ENCODE peak calls at places on chromosomes 7 and 10, in nine cellular contexts. One of them, this sample, is unnamed.

GRCh38 chr7:95395755-95396135 is 430 bp downstream of the PON3 start:
- DNase-seq in mucosa of descending colon: no peak
- DNase-seq in tibial nerve: no peak
- DNase-seq in kidney: no peak
- DNase-seq in AG10803: no peak
- DNase-seq in Calu3: no peak
- DNase-seq in PC-9: no peak
- DNase-seq in B cell: no peak
- DNase-seq in breast epithelium: no peak
- DNase-seq in this sample: no peak

GRCh38 chr7:120735791-120736190 is 122.2 kb downstream of the TSPAN12 start:
- DNase-seq in mucosa of descending colon: no peak
- DNase-seq in tibial nerve: no peak
- DNase-seq in kidney: no peak
- DNase-seq in AG10803: no peak
- DNase-seq in Calu3: no peak
- DNase-seq in PC-9: no peak
- DNase-seq in B cell: no peak
- DNase-seq in breast epithelium: no peak
- DNase-seq in this sample: no peak

GRCh38 chr10:101050206-101051069 is 11.4 kb upstream of the KAZALD1 start:
- DNase-seq in mucosa of descending colon: peak; percentile 70
- DNase-seq in tibial nerve: no peak
- DNase-seq in kidney: peak; percentile 80
- DNase-seq in AG10803: peak; percentile 34
- DNase-seq in Calu3: peak; percentile 83
- DNase-seq in PC-9: peak; percentile 67
- DNase-seq in B cell: peak; percentile 65
- DNase-seq in breast epithelium: peak; percentile 75
- DNase-seq in this sample: peak; percentile 87

GRCh38 chr7:26326211-26326610 is 34.5 kb downstream of the SNX10 start:
- DNase-seq in mucosa of descending colon: no peak
- DNase-seq in tibial nerve: no peak
- DNase-seq in kidney: no peak
- DNase-seq in AG10803: no peak
- DNase-seq in Calu3: no peak
- DNase-seq in PC-9: no peak
- DNase-seq in B cell: no peak
- DNase-seq in breast epithelium: no peak
- DNase-seq in this sample: no peak

GRCh38 chr10:69232736-69233135 is 12.6 kb downstream of the HKDC1 start:
- DNase-seq in mucosa of descending colon: peak; percentile 83
- DNase-seq in tibial nerve: no peak
- DNase-seq in kidney: no peak
- DNase-seq in AG10803: no peak
- DNase-seq in Calu3: no peak
- DNase-seq in PC-9: peak; percentile 67
- DNase-seq in B cell: no peak
- DNase-seq in breast epithelium: no peak
- DNase-seq in this sample: no peak

GRCh38 chr10:114768394-114768786 is 53.2 kb upstream of the FHIP2A start:
- DNase-seq in mucosa of descending colon: no peak
- DNase-seq in tibial nerve: no peak
- DNase-seq in kidney: no peak
- DNase-seq in AG10803: no peak
- DNase-seq in Calu3: no peak
- DNase-seq in PC-9: no peak
- DNase-seq in B cell: no peak
- DNase-seq in breast epithelium: no peak
- DNase-seq in this sample: no peak

GRCh38 chr10:6148251-6148691 is 54.5 kb upstream of the PFKFB3 start:
- DNase-seq in mucosa of descending colon: no peak
- DNase-seq in tibial nerve: no peak
- DNase-seq in kidney: no peak
- DNase-seq in AG10803: no peak
- DNase-seq in Calu3: no peak
- DNase-seq in PC-9: no peak
- DNase-seq in B cell: no peak
- DNase-seq in breast epithelium: no peak
- DNase-seq in this sample: no peak

GRCh38 chr10:48932831-48933670 is 6.6 kb downstream of the LRRC18 start:
- DNase-seq in mucosa of descending colon: no peak
- DNase-seq in tibial nerve: no peak
- DNase-seq in kidney: no peak
- DNase-seq in AG10803: peak; percentile 16
- DNase-seq in Calu3: no peak
- DNase-seq in PC-9: no peak
- DNase-seq in B cell: no peak
- DNase-seq in breast epithelium: no peak
- DNase-seq in this sample: no peak

GRCh38 chr10:70918851-70919530 is 30.6 kb upstream of the PCBD1 start:
- DNase-seq in mucosa of descending colon: peak; percentile 58
- DNase-seq in tibial nerve: no peak
- DNase-seq in kidney: peak; percentile 52
- DNase-seq in AG10803: no peak
- DNase-seq in Calu3: no peak
- DNase-seq in PC-9: no peak
- DNase-seq in B cell: no peak
- DNase-seq in breast epithelium: no peak
- DNase-seq in this sample: no peak

GRCh38 chr10:60893231-60893630 is 50.8 kb downstream of the RHOBTB1 start:
- DNase-seq in mucosa of descending colon: no peak
- DNase-seq in tibial nerve: no peak
- DNase-seq in kidney: no peak
- DNase-seq in AG10803: no peak
- DNase-seq in Calu3: no peak
- DNase-seq in PC-9: no peak
- DNase-seq in B cell: no peak
- DNase-seq in breast epithelium: no peak
- DNase-seq in this sample: no peak

GRCh38 chr7:41578700-41579099 is 124.2 kb downstream of the INHBA start:
- DNase-seq in mucosa of descending colon: no peak
- DNase-seq in tibial nerve: no peak
- DNase-seq in kidney: no peak
- DNase-seq in AG10803: no peak
- DNase-seq in Calu3: no peak
- DNase-seq in PC-9: no peak
- DNase-seq in B cell: no peak
- DNase-seq in breast epithelium: no peak
- DNase-seq in this sample: no peak

GRCh38 chr7:22205631-22206030 is 151.3 kb downstream of the RAPGEF5 start:
- DNase-seq in mucosa of descending colon: no peak
- DNase-seq in tibial nerve: no peak
- DNase-seq in kidney: no peak
- DNase-seq in AG10803: no peak
- DNase-seq in Calu3: no peak
- DNase-seq in PC-9: no peak
- DNase-seq in B cell: no peak
- DNase-seq in breast epithelium: no peak
- DNase-seq in this sample: no peak

GRCh38 chr7:148738737-148739535 is 40.2 kb downstream of the CUL1 start:
- DNase-seq in mucosa of descending colon: no peak
- DNase-seq in tibial nerve: no peak
- DNase-seq in kidney: no peak
- DNase-seq in AG10803: no peak
- DNase-seq in Calu3: no peak
- DNase-seq in PC-9: no peak
- DNase-seq in B cell: no peak
- DNase-seq in breast epithelium: no peak
- DNase-seq in this sample: no peak

GRCh38 chr10:24721254-24722106 is 2.2 kb downstream of the ARHGAP21 start:
- DNase-seq in mucosa of descending colon: peak; percentile 66
- DNase-seq in tibial nerve: no peak
- DNase-seq in kidney: peak; percentile 81
- DNase-seq in AG10803: peak; percentile 28
- DNase-seq in Calu3: peak; percentile 36
- DNase-seq in PC-9: peak; percentile 34
- DNase-seq in B cell: no peak
- DNase-seq in breast epithelium: peak; percentile 54
- DNase-seq in this sample: no peak

GRCh38 chr10:68348265-68348741 is 15.6 kb upstream of the PBLD start:
- DNase-seq in mucosa of descending colon: no peak
- DNase-seq in tibial nerve: no peak
- DNase-seq in kidney: no peak
- DNase-seq in AG10803: peak; percentile 54
- DNase-seq in Calu3: peak; percentile 56
- DNase-seq in PC-9: peak; percentile 38
- DNase-seq in B cell: peak; percentile 60
- DNase-seq in breast epithelium: no peak
- DNase-seq in this sample: peak; percentile 41

GRCh38 chr10:19048479-19048878 is at the start of gene MALRD1:
- DNase-seq in mucosa of descending colon: no peak
- DNase-seq in tibial nerve: no peak
- DNase-seq in kidney: no peak
- DNase-seq in AG10803: no peak
- DNase-seq in Calu3: no peak
- DNase-seq in PC-9: no peak
- DNase-seq in B cell: no peak
- DNase-seq in breast epithelium: no peak
- DNase-seq in this sample: no peak

GRCh38 chr10:86344714-86345161 is 21.9 kb downstream of the GRID1 start:
- DNase-seq in mucosa of descending colon: peak; percentile 21
- DNase-seq in tibial nerve: no peak
- DNase-seq in kidney: peak; percentile 54
- DNase-seq in AG10803: no peak
- DNase-seq in Calu3: peak; percentile 16
- DNase-seq in PC-9: no peak
- DNase-seq in B cell: no peak
- DNase-seq in breast epithelium: no peak
- DNase-seq in this sample: no peak

GRCh38 chr10:134205-134742 is 981 bp upstream of the ZMYND11 start:
- DNase-seq in mucosa of descending colon: no peak
- DNase-seq in tibial nerve: no peak
- DNase-seq in kidney: no peak
- DNase-seq in AG10803: no peak
- DNase-seq in Calu3: no peak
- DNase-seq in PC-9: no peak
- DNase-seq in B cell: peak; percentile 39
- DNase-seq in breast epithelium: no peak
- DNase-seq in this sample: no peak

GRCh38 chr10:62851449-62851848 is 35.3 kb upstream of the EGR2 start:
- DNase-seq in mucosa of descending colon: no peak
- DNase-seq in tibial nerve: no peak
- DNase-seq in kidney: no peak
- DNase-seq in AG10803: no peak
- DNase-seq in Calu3: no peak
- DNase-seq in PC-9: no peak
- DNase-seq in B cell: no peak
- DNase-seq in breast epithelium: no peak
- DNase-seq in this sample: no peak
- TF ChIP-seq CTCF in mucosa of descending colon: no peak
- TF ChIP-seq CTCF in tibial nerve: no peak
- TF ChIP-seq CTCF in kidney: no peak
- TF ChIP-seq CTCF in AG10803: no peak
- TF ChIP-seq CTCF in Calu3: no peak
- TF ChIP-seq CTCF in PC-9: peak; percentile 37
- TF ChIP-seq CTCF in B cell: peak; percentile 17
- TF ChIP-seq CTCF in breast epithelium: no peak
- TF ChIP-seq CTCF in this sample: peak; percentile 8

DNA sequence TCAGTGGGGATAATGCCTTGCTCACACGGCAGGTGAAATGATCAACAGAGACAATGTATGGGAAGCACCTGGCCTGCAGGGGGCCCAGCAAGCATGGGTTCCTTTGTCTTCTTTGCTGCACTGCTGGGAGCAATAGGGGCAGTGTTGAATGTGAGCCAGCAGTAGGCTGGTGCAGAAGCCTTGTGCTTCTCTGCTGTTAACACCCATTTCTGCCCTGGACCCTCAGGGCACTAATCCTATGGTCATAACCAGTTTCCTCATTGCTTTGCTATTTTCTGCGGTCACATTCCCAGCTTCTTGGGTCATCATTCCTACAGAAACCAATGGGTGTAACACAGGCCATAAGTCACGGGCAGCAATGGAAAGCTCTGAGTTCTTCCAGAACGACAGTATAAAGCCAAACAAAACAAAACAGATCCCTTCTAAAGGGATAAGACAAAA is 10.9 kb upstream of the LGI1 start:
- DNase-seq in mucosa of descending colon: no peak
- DNase-seq in tibial nerve: no peak
- DNase-seq in kidney: no peak
- DNase-seq in AG10803: peak; percentile 95
- DNase-seq in Calu3: peak; percentile 64
- DNase-seq in PC-9: peak; percentile 85
- DNase-seq in B cell: no peak
- DNase-seq in breast epithelium: no peak
- DNase-seq in this sample: peak; percentile 33
- TF ChIP-seq CTCF in mucosa of descending colon: no peak
- TF ChIP-seq CTCF in tibial nerve: peak; percentile 24
- TF ChIP-seq CTCF in kidney: no peak
- TF ChIP-seq CTCF in AG10803: no peak
- TF ChIP-seq CTCF in Calu3: peak; percentile 50
- TF ChIP-seq CTCF in PC-9: peak; percentile 73
- TF ChIP-seq CTCF in B cell: no peak
- TF ChIP-seq CTCF in breast epithelium: no peak
- TF ChIP-seq CTCF in this sample: peak; percentile 9

GRCh38 chr7:129616530-129616929 is 5.0 kb downstream of the NRF1 start:
- DNase-seq in mucosa of descending colon: no peak
- DNase-seq in tibial nerve: no peak
- DNase-seq in kidney: no peak
- DNase-seq in AG10803: no peak
- DNase-seq in Calu3: no peak
- DNase-seq in PC-9: no peak
- DNase-seq in B cell: no peak
- DNase-seq in breast epithelium: no peak
- DNase-seq in this sample: no peak
- TF ChIP-seq CTCF in mucosa of descending colon: no peak
- TF ChIP-seq CTCF in tibial nerve: no peak
- TF ChIP-seq CTCF in kidney: no peak
- TF ChIP-seq CTCF in AG10803: no peak
- TF ChIP-seq CTCF in Calu3: no peak
- TF ChIP-seq CTCF in PC-9: no peak
- TF ChIP-seq CTCF in B cell: no peak
- TF ChIP-seq CTCF in breast epithelium: no peak
- TF ChIP-seq CTCF in this sample: no peak

GRCh38 chr7:11988186-11988585 is 156.2 kb upstream of the THSD7A start:
- DNase-seq in mucosa of descending colon: no peak
- DNase-seq in tibial nerve: no peak
- DNase-seq in kidney: no peak
- DNase-seq in AG10803: no peak
- DNase-seq in Calu3: no peak
- DNase-seq in PC-9: no peak
- DNase-seq in B cell: no peak
- DNase-seq in breast epithelium: no peak
- DNase-seq in this sample: no peak

GRCh38 chr7:11985376-11985775 is 153.4 kb upstream of the THSD7A start:
- DNase-seq in mucosa of descending colon: no peak
- DNase-seq in tibial nerve: no peak
- DNase-seq in kidney: no peak
- DNase-seq in AG10803: no peak
- DNase-seq in Calu3: no peak
- DNase-seq in PC-9: no peak
- DNase-seq in B cell: no peak
- DNase-seq in breast epithelium: no peak
- DNase-seq in this sample: no peak

DNA sequence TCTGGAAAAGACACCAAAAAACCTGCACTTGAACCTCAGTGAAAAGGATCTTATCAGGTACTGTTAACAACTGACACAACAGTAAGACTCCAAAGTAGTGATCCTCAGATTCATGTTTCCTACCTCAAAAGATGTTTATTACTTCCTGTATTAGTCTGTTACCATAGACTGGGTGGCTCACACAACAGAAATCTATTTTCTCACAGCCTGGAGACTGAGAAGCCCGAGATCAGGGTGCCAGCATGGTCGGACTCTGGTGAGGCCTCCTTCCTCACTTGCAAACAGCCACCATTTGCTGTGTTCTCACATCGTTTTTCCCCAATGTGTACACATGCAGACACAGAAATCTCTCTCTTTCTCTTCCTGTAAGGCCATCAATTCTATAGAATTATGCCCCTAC is 154.0 kb upstream of the THSD7A start:
- DNase-seq in mucosa of descending colon: no peak
- DNase-seq in tibial nerve: no peak
- DNase-seq in kidney: no peak
- DNase-seq in AG10803: no peak
- DNase-seq in Calu3: no peak
- DNase-seq in PC-9: no peak
- DNase-seq in B cell: no peak
- DNase-seq in breast epithelium: no peak
- DNase-seq in this sample: no peak
- TF ChIP-seq CTCF in mucosa of descending colon: no peak
- TF ChIP-seq CTCF in tibial nerve: no peak
- TF ChIP-seq CTCF in kidney: no peak
- TF ChIP-seq CTCF in AG10803: no peak
- TF ChIP-seq CTCF in Calu3: no peak
- TF ChIP-seq CTCF in PC-9: no peak
- TF ChIP-seq CTCF in B cell: no peak
- TF ChIP-seq CTCF in breast epithelium: no peak
- TF ChIP-seq CTCF in this sample: no peak

This sample was measured in GM20000.